ENCODE peak calls at places on chromosomes 2 and 18, in four cellular contexts. V is naive thymus-derived CD4-positive, alpha-beta T cell; G is transverse colon; A is hepatocyte. N is an unnamed sample. For H3K4me1, the result is how much of the 10 kb centered on the place peaks cover.

GRCh38 chr18:10142496-10143160 is 228.8 kb downstream of the VAPA start:
- DNase-seq in A (no peak), G (no peak), V (no peak), N (no peak)

GRCh38 chr2:195202163-195202845 is 454.7 kb upstream of the SLC39A10 start:
- DNase-seq in A (no peak), G (no peak), V (no peak), N (no peak)

GRCh38 chr2:88187927-88188326 is 17.8 kb downstream of the THNSL2 start:
- DNase-seq in V (no peak), G (no peak), A (no peak), N (no peak)

GRCh38 chr2:158624961-158625360 is 168.2 kb downstream of the PKP4 start:
- DNase-seq in G (no peak), A (no peak), V (no peak), N (no peak)

GRCh38 chr2:148000095-148000494 is 20.4 kb downstream of the ORC4 start:
- DNase-seq in A (no peak), G (no peak), V (no peak), N (no peak)

GRCh38 chr2:128685841-128686497 is 367.3 kb upstream of the HS6ST1 start:
- DNase-seq in A (no peak), G (no peak), V (no peak), N (no peak)

GRCh38 chr2:142038826-142039225 is 92.0 kb downstream of the LRP1B start:
- DNase-seq in G (no peak), V (no peak), A (no peak), N (no peak)

GRCh38 chr2:170261566-170261965 is 83.6 kb downstream of the MYO3B start:
- DNase-seq in A (no peak), G (no peak), V (no peak), N (no peak)

GRCh38 chr2:40455661-40456060 is 3.8 kb upstream of the SLC8A1 start:
- DNase-seq in V (no peak), G (peak), A (no peak), N (no peak)

GRCh38 chr2:161172901-161173540 is 12.8 kb downstream of the TANK start:
- DNase-seq in A (no peak), V (no peak), G (no peak), N (no peak)

GRCh38 chr2:165745916-165746315 is 48.1 kb downstream of the GALNT3 start:
- DNase-seq in A (no peak), V (no peak), G (no peak), N (no peak)

GRCh38 chr2:43370146-43370545 is 143.7 kb upstream of the ZFP36L2 start:
- DNase-seq in A (no peak), G (peak), V (no peak), N (peak)

GRCh38 chr2:8855019-8855418 is 17.6 kb upstream of the KIDINS220 start:
- DNase-seq in A (no peak), G (no peak), V (no peak), N (no peak)

DNA sequence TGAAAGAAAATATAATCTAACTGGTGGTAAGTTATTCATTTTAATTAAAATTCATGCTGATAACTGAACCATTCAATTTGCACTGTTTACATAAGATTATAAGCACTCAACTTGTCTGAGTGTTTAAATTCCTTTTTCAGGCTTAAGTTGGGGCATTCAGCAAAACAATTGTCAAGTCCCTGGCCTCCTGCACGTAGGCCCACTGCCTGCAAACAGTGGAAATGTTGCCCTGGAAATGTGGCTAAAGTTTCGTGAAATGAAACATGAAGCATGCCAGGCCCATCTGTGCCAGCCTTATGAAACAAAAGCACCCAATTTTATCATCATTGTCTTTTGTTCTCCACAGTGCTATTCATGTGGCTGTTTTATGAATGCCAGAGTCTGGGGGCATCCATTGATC is 163.7 kb downstream of the PTGR3 start:
- DNase-seq in A (no peak), V (no peak), G (no peak), N (no peak)
- H3K4me1 ChIP-seq in A (under half), V (under half), G (under half), N (under half)

GRCh38 chr18:54218299-54218698 is 6.2 kb downstream of the MBD2 start:
- DNase-seq in G (no peak), V (no peak), A (no peak), N (peak)
- H3K4me1 ChIP-seq in G (under half), V (under half), A (under half), N (under half)

GRCh38 chr2:96530144-96530430 is 6.5 kb upstream of the ARID5A start:
- DNase-seq in A (no peak), G (no peak), V (no peak), N (no peak)

GRCh38 chr2:96529376-96530143 is 7.0 kb upstream of the ARID5A start:
- DNase-seq in A (no peak), V (no peak), G (no peak), N (no peak)

GRCh38 chr2:96531872-96532505 is 4.6 kb upstream of the ARID5A start:
- DNase-seq in V (peak), G (peak), A (peak), N (peak)

GRCh38 chr2:96531366-96531765 is 5.2 kb upstream of the ARID5A start:
- DNase-seq in A (no peak), G (no peak), V (no peak), N (no peak)

DNA sequence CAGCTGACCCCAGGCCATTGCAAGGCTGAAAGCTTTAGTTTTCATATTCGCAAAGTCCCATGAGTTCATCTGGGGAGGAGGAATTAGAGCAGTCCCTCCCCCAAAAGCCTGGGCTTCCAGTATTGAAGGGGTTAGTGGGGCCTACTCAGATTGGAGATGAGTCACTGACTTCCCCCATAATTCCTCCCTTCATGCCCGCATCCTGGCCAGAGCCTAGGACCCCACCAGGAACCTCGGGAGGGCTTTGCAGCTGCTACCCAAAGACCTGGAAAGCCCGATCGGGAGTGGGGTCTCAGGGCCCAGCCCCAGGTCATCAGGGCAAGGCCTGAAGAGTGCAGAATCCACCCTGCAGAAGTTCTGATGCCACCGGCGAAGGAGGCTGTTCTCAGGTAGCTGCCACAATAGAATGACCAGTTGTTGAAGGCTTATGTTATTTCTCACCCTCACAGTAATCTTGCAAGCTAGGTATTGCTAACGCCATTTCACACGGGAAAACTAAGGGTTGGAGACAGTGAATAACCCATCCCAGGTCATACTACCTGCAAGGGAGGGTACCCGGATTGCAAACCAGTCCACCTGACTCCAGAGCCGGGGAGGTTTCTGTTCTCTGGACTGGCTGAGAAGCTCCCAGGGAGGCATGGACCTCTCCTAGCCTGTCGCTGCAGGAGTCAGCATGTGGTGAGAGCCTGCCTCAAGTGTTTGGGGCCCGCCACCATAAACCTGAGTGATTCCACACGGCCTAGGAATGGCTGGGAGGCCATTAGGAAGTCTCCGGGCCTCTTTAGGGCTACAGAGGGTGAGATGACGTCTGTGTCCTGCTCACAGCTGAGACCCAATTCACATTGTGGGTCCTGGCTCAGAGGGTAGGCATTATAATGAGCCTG is 5.8 kb upstream of the ARID5A start:
- DNase-seq in V (no peak), A (no peak), G (no peak), N (no peak)
- H3K4me1 ChIP-seq in V (under half), A (under half), G (half or more), N (under half)

GRCh38 chr2:109344270-109344805 is 215.3 kb downstream of the SH3RF3 start:
- DNase-seq in V (no peak), A (no peak), G (no peak), N (no peak)

GRCh38 chr2:109345653-109346165 is 216.7 kb downstream of the SH3RF3 start:
- DNase-seq in G (no peak), A (no peak), V (no peak), N (no peak)

GRCh38 chr2:109343460-109343859 is 214.5 kb downstream of the SH3RF3 start:
- DNase-seq in G (no peak), V (no peak), A (no peak), N (no peak)

GRCh38 chr2:109346601-109347228 is 217.7 kb downstream of the SH3RF3 start:
- DNase-seq in G (no peak), A (no peak), V (no peak), N (no peak)

GRCh38 chr2:109345091-109345490 is 216.1 kb downstream of the SH3RF3 start:
- DNase-seq in V (no peak), A (no peak), G (no peak), N (no peak)
- H3K4me1 ChIP-seq in V (under half), A (under half), G (under half), N (under half)

GRCh38 chr2:176648691-176649297 is 379.6 kb downstream of the MTX2 start:
- DNase-seq in G (no peak), A (no peak), V (no peak), N (no peak)
- H3K4me1 ChIP-seq in G (under half), A (under half), V (under half), N (under half)

GRCh38 chr2:191851159-191851558 is 4.3 kb upstream of the CAVIN2 start:
- DNase-seq in V (no peak), G (no peak), A (no peak), N (no peak)
- H3K4me1 ChIP-seq in V (under half), G (under half), A (under half), N (under half)

GRCh38 chr2:230737791-230738226 is 25.2 kb downstream of the CAB39 start:
- DNase-seq in G (no peak), V (no peak), A (peak), N (peak)

GRCh38 chr2:230735884-230736283 is 23.2 kb downstream of the CAB39 start:
- DNase-seq in A (no peak), V (no peak), G (no peak), N (no peak)

GRCh38 chr2:230738391-230738811 is 25.8 kb downstream of the CAB39 start:
- DNase-seq in V (no peak), G (no peak), A (peak), N (no peak)

GRCh38 chr2:230738924-230739323 is 26.3 kb downstream of the CAB39 start:
- DNase-seq in V (no peak), A (no peak), G (no peak), N (no peak)

GRCh38 chr2:230739961-230740360 is 27.3 kb downstream of the CAB39 start:
- DNase-seq in G (no peak), V (no peak), A (no peak), N (no peak)
- H3K4me1 ChIP-seq in G (under half), V (under half), A (under half), N (under half)

N was measured in small intestine.